ENCODE peak calls at places on chromosomes 4 and X, in six cellular contexts. One of them, this sample, is unnamed.

GRCh38 chr4:173545440-173545839 is 15.4 kb upstream of the HAND2 start:
- DNase-seq in astrocyte of the spinal cord: no peak
- DNase-seq in breast epithelium: no peak
- DNase-seq in NCI-H82: no peak
- DNase-seq in CD4-positive, alpha-beta T cell: no peak
- DNase-seq in H9: no peak
- DNase-seq in this sample: no peak

GRCh38 chrX:118373538-118373937 is 27.6 kb downstream of the WDR44 start:
- DNase-seq in NCI-H82: peak
- DNase-seq in breast epithelium: no peak
- DNase-seq in CD4-positive, alpha-beta T cell: no peak
- DNase-seq in astrocyte of the spinal cord: no peak
- DNase-seq in H9: no peak
- DNase-seq in this sample: no peak

GRCh38 chr4:142846729-142847606 is 867 bp upstream of the INPP4B start:
- DNase-seq in astrocyte of the spinal cord: peak
- DNase-seq in H9: peak
- DNase-seq in CD4-positive, alpha-beta T cell: peak
- DNase-seq in breast epithelium: peak
- DNase-seq in NCI-H82: peak
- DNase-seq in this sample: peak

GRCh38 chr4:85147481-85148076 is 181.1 kb upstream of the WDFY3 start:
- DNase-seq in NCI-H82: peak
- DNase-seq in CD4-positive, alpha-beta T cell: no peak
- DNase-seq in breast epithelium: peak
- DNase-seq in H9: peak
- DNase-seq in astrocyte of the spinal cord: peak
- DNase-seq in this sample: peak

GRCh38 chr4:15161439-15161838 is 159.2 kb downstream of the CPEB2 start:
- DNase-seq in breast epithelium: no peak
- DNase-seq in H9: no peak
- DNase-seq in astrocyte of the spinal cord: peak
- DNase-seq in NCI-H82: no peak
- DNase-seq in CD4-positive, alpha-beta T cell: no peak
- DNase-seq in this sample: no peak

GRCh38 chr4:53721276-53721675 is 130.0 kb upstream of the LNX1 start:
- DNase-seq in CD4-positive, alpha-beta T cell: no peak
- DNase-seq in astrocyte of the spinal cord: no peak
- DNase-seq in breast epithelium: no peak
- DNase-seq in NCI-H82: no peak
- DNase-seq in H9: no peak
- DNase-seq in this sample: no peak

GRCh38 chr4:178577933-178578332 is 1135.7 kb upstream of the AGA start:
- DNase-seq in CD4-positive, alpha-beta T cell: no peak
- DNase-seq in H9: no peak
- DNase-seq in breast epithelium: no peak
- DNase-seq in astrocyte of the spinal cord: no peak
- DNase-seq in NCI-H82: peak
- DNase-seq in this sample: no peak

GRCh38 chr4:168844261-168845039 is 165.6 kb downstream of the CBR4 start:
- DNase-seq in CD4-positive, alpha-beta T cell: no peak
- DNase-seq in H9: no peak
- DNase-seq in NCI-H82: no peak
- DNase-seq in astrocyte of the spinal cord: no peak
- DNase-seq in breast epithelium: no peak
- DNase-seq in this sample: no peak

GRCh38 chr4:186765138-186765537 is 41.5 kb upstream of the FAT1 start:
- DNase-seq in CD4-positive, alpha-beta T cell: no peak
- DNase-seq in H9: peak
- DNase-seq in breast epithelium: peak
- DNase-seq in astrocyte of the spinal cord: peak
- DNase-seq in NCI-H82: no peak
- DNase-seq in this sample: no peak

GRCh38 chr4:8334786-8335460 is 65.4 kb downstream of the HTRA3 start:
- DNase-seq in CD4-positive, alpha-beta T cell: no peak
- DNase-seq in NCI-H82: no peak
- DNase-seq in H9: no peak
- DNase-seq in astrocyte of the spinal cord: no peak
- DNase-seq in breast epithelium: no peak
- DNase-seq in this sample: no peak

GRCh38 chr4:41216294-41217019 is 2.1 kb upstream of the APBB2 start:
- DNase-seq in H9: peak
- DNase-seq in astrocyte of the spinal cord: peak
- DNase-seq in CD4-positive, alpha-beta T cell: peak
- DNase-seq in breast epithelium: peak
- DNase-seq in NCI-H82: peak
- DNase-seq in this sample: peak

GRCh38 chr4:56410247-56410646 is 23.0 kb upstream of the AASDH start:
- DNase-seq in breast epithelium: peak
- DNase-seq in CD4-positive, alpha-beta T cell: no peak
- DNase-seq in astrocyte of the spinal cord: peak
- DNase-seq in NCI-H82: peak
- DNase-seq in H9: peak
- DNase-seq in this sample: no peak

GRCh38 chr4:66590488-66591215 is 920.4 kb upstream of the EPHA5 start:
- DNase-seq in breast epithelium: no peak
- DNase-seq in NCI-H82: no peak
- DNase-seq in H9: no peak
- DNase-seq in astrocyte of the spinal cord: peak
- DNase-seq in CD4-positive, alpha-beta T cell: no peak
- DNase-seq in this sample: no peak

GRCh38 chr4:119300072-119300387 is 21.9 kb downstream of the FABP2 start:
- DNase-seq in H9: no peak
- DNase-seq in breast epithelium: peak
- DNase-seq in NCI-H82: no peak
- DNase-seq in astrocyte of the spinal cord: no peak
- DNase-seq in CD4-positive, alpha-beta T cell: peak
- DNase-seq in this sample: peak

GRCh38 chr4:108685036-108685686 is 34.8 kb downstream of the OSTC start:
- DNase-seq in NCI-H82: no peak
- DNase-seq in astrocyte of the spinal cord: no peak
- DNase-seq in H9: no peak
- DNase-seq in breast epithelium: no peak
- DNase-seq in CD4-positive, alpha-beta T cell: no peak
- DNase-seq in this sample: no peak

GRCh38 chr4:76977731-76978350 is 28.3 kb downstream of the SEPTIN11 start:
- DNase-seq in H9: no peak
- DNase-seq in breast epithelium: no peak
- DNase-seq in CD4-positive, alpha-beta T cell: no peak
- DNase-seq in NCI-H82: no peak
- DNase-seq in astrocyte of the spinal cord: peak
- DNase-seq in this sample: no peak

GRCh38 chrX:129769467-129770154 is 10.1 kb upstream of the SASH3 start:
- DNase-seq in CD4-positive, alpha-beta T cell: peak
- DNase-seq in H9: no peak
- DNase-seq in breast epithelium: no peak
- DNase-seq in astrocyte of the spinal cord: no peak
- DNase-seq in NCI-H82: no peak
- DNase-seq in this sample: peak

GRCh38 chr4:188403272-188403671 is 264.0 kb downstream of the TRIML1 start:
- DNase-seq in H9: peak
- DNase-seq in astrocyte of the spinal cord: no peak
- DNase-seq in breast epithelium: no peak
- DNase-seq in NCI-H82: peak
- DNase-seq in CD4-positive, alpha-beta T cell: no peak
- DNase-seq in this sample: no peak

GRCh38 chr4:117957570-117957969 is 76.7 kb upstream of the NDST3 start:
- DNase-seq in breast epithelium: no peak
- DNase-seq in NCI-H82: peak
- DNase-seq in astrocyte of the spinal cord: no peak
- DNase-seq in H9: no peak
- DNase-seq in CD4-positive, alpha-beta T cell: no peak
- DNase-seq in this sample: no peak

GRCh38 chr4:92091335-92091734 is 212.4 kb upstream of the GRID2 start:
- DNase-seq in H9: peak
- DNase-seq in astrocyte of the spinal cord: no peak
- DNase-seq in CD4-positive, alpha-beta T cell: no peak
- DNase-seq in breast epithelium: no peak
- DNase-seq in NCI-H82: peak
- DNase-seq in this sample: no peak

GRCh38 chrX:106963111-106963510 is 36.9 kb downstream of the MORC4 start:
- DNase-seq in CD4-positive, alpha-beta T cell: no peak
- DNase-seq in NCI-H82: no peak
- DNase-seq in astrocyte of the spinal cord: no peak
- DNase-seq in breast epithelium: no peak
- DNase-seq in H9: no peak
- DNase-seq in this sample: no peak

This sample was measured in CD4-positive, alpha-beta memory T cell.